ENCODE peak calls at places on chromosome 7, in seven cellular contexts. One of them, this sample, is unnamed.
A peak's percentile ranks its signal among the peaks of the same experiment; 100 is the strongest.

GRCh38 chr7:2944729-2945128 is 98.9 kb downstream of the CARD11 start:
- DNase-seq in HEK293T: no peak
- DNase-seq in stimulated activated CD4-positive, alpha-beta T cell treated with anti-CD3 and anti-CD28 coated beads, Interleukin-1b, Interleukin-23, amount 100 ng/mL, for 24 hours: no peak
- DNase-seq in activated CD4-positive, CD25-positive, alpha-beta regulatory T cell: no peak
- DNase-seq in H9: peak; percentile 5
- DNase-seq in mucosa of gallbladder: no peak
- DNase-seq in GM03348: no peak
- DNase-seq in this sample: no peak

GRCh38 chr7:100152404-100152803 is 3.7 kb downstream of the LAMTOR4 start:
- DNase-seq in HEK293T: no peak
- DNase-seq in stimulated activated CD4-positive, alpha-beta T cell treated with anti-CD3 and anti-CD28 coated beads, Interleukin-1b, Interleukin-23, amount 100 ng/mL, for 24 hours: no peak
- DNase-seq in activated CD4-positive, CD25-positive, alpha-beta regulatory T cell: no peak
- DNase-seq in H9: no peak
- DNase-seq in mucosa of gallbladder: no peak
- DNase-seq in GM03348: no peak
- DNase-seq in this sample: no peak

GRCh38 chr7:7850150-7850549 is 118.4 kb upstream of the GLCCI1 start:
- DNase-seq in HEK293T: no peak
- DNase-seq in stimulated activated CD4-positive, alpha-beta T cell treated with anti-CD3 and anti-CD28 coated beads, Interleukin-1b, Interleukin-23, amount 100 ng/mL, for 24 hours: no peak
- DNase-seq in activated CD4-positive, CD25-positive, alpha-beta regulatory T cell: no peak
- DNase-seq in H9: no peak
- DNase-seq in mucosa of gallbladder: no peak
- DNase-seq in GM03348: no peak
- DNase-seq in this sample: no peak

GRCh38 chr7:126227643-126228042 is 1025.1 kb downstream of the GRM8 start:
- DNase-seq in HEK293T: no peak
- DNase-seq in stimulated activated CD4-positive, alpha-beta T cell treated with anti-CD3 and anti-CD28 coated beads, Interleukin-1b, Interleukin-23, amount 100 ng/mL, for 24 hours: no peak
- DNase-seq in activated CD4-positive, CD25-positive, alpha-beta regulatory T cell: no peak
- DNase-seq in H9: no peak
- DNase-seq in mucosa of gallbladder: no peak
- DNase-seq in GM03348: no peak
- DNase-seq in this sample: no peak

GRCh38 chr7:155229548-155230168 is 68.0 kb upstream of the INSIG1 start:
- DNase-seq in HEK293T: no peak
- DNase-seq in stimulated activated CD4-positive, alpha-beta T cell treated with anti-CD3 and anti-CD28 coated beads, Interleukin-1b, Interleukin-23, amount 100 ng/mL, for 24 hours: no peak
- DNase-seq in activated CD4-positive, CD25-positive, alpha-beta regulatory T cell: no peak
- DNase-seq in H9: no peak
- DNase-seq in mucosa of gallbladder: no peak
- DNase-seq in GM03348: no peak
- DNase-seq in this sample: no peak

GRCh38 chr7:110718514-110719205 is 372.3 kb upstream of the LRRN3 start:
- DNase-seq in HEK293T: no peak
- DNase-seq in stimulated activated CD4-positive, alpha-beta T cell treated with anti-CD3 and anti-CD28 coated beads, Interleukin-1b, Interleukin-23, amount 100 ng/mL, for 24 hours: no peak
- DNase-seq in activated CD4-positive, CD25-positive, alpha-beta regulatory T cell: no peak
- DNase-seq in H9: peak; percentile 72
- DNase-seq in mucosa of gallbladder: no peak
- DNase-seq in GM03348: no peak
- DNase-seq in this sample: peak; percentile 42

GRCh38 chr7:126727930-126728331 is 524.8 kb downstream of the GRM8 start:
- DNase-seq in HEK293T: no peak
- DNase-seq in stimulated activated CD4-positive, alpha-beta T cell treated with anti-CD3 and anti-CD28 coated beads, Interleukin-1b, Interleukin-23, amount 100 ng/mL, for 24 hours: no peak
- DNase-seq in activated CD4-positive, CD25-positive, alpha-beta regulatory T cell: no peak
- DNase-seq in H9: no peak
- DNase-seq in mucosa of gallbladder: no peak
- DNase-seq in GM03348: peak; percentile 9
- DNase-seq in this sample: no peak

GRCh38 chr7:152649220-152649619 is 26.7 kb downstream of the XRCC2 start:
- DNase-seq in HEK293T: no peak
- DNase-seq in stimulated activated CD4-positive, alpha-beta T cell treated with anti-CD3 and anti-CD28 coated beads, Interleukin-1b, Interleukin-23, amount 100 ng/mL, for 24 hours: no peak
- DNase-seq in activated CD4-positive, CD25-positive, alpha-beta regulatory T cell: no peak
- DNase-seq in H9: no peak
- DNase-seq in mucosa of gallbladder: no peak
- DNase-seq in GM03348: no peak
- DNase-seq in this sample: no peak

GRCh38 chr7:25804154-25804553 is 347.8 kb upstream of the NFE2L3 start:
- DNase-seq in HEK293T: no peak
- DNase-seq in stimulated activated CD4-positive, alpha-beta T cell treated with anti-CD3 and anti-CD28 coated beads, Interleukin-1b, Interleukin-23, amount 100 ng/mL, for 24 hours: no peak
- DNase-seq in activated CD4-positive, CD25-positive, alpha-beta regulatory T cell: no peak
- DNase-seq in H9: no peak
- DNase-seq in mucosa of gallbladder: no peak
- DNase-seq in GM03348: no peak
- DNase-seq in this sample: no peak

GRCh38 chr7:69399038-69399800 is 199.1 kb upstream of the AUTS2 start:
- DNase-seq in HEK293T: no peak
- DNase-seq in stimulated activated CD4-positive, alpha-beta T cell treated with anti-CD3 and anti-CD28 coated beads, Interleukin-1b, Interleukin-23, amount 100 ng/mL, for 24 hours: no peak
- DNase-seq in activated CD4-positive, CD25-positive, alpha-beta regulatory T cell: no peak
- DNase-seq in H9: peak; percentile 51
- DNase-seq in mucosa of gallbladder: no peak
- DNase-seq in GM03348: peak; percentile 70
- DNase-seq in this sample: peak; percentile 40

This sample was measured in iPS-NIHi11.